ENCODE peak calls at places on chromosomes 16 and 17, in six cellular contexts. V is tibial artery, I is lung microvascular endothelial cell, M is ovary, T is colonic mucosa, U is NCI-H774. G is an unnamed sample.
A peak's percentile ranks its signal among the peaks of the same experiment; 100 is the strongest.

GRCh38 chr17:1931759-1932579 is 93.2 kb downstream of the RTN4RL1 start:
- DNase-seq in V (no peak), I (no peak), M (peak; percentile 36), T (peak; percentile 28), U (peak; percentile 11), G (peak; percentile 80)

GRCh38 chr16:80718480-80719220 is 85.7 kb downstream of the CDYL2 start:
- DNase-seq in V (no peak), I (peak; percentile 56), M (no peak), T (no peak), U (no peak), G (peak; percentile 80)

GRCh38 chr17:49889500-49889899 is 41.6 kb upstream of the TAC4 start:
- DNase-seq in V (no peak), I (no peak), M (no peak), T (no peak), U (no peak), G (no peak)

GRCh38 chr17:50488880-50489279 is 10.2 kb downstream of the RSAD1 start:
- DNase-seq in V (no peak), I (no peak), M (no peak), T (no peak), U (no peak), G (no peak)

GRCh38 chr16:85125570-85126382 is 13.5 kb upstream of the CIBAR2 start:
- DNase-seq in V (no peak), I (no peak), M (no peak), T (no peak), U (no peak), G (peak; percentile 96)

GRCh38 chr16:85490971-85491771 is 122.0 kb upstream of the GSE1 start:
- DNase-seq in V (no peak), I (peak; percentile 20), M (no peak), T (peak; percentile 59), U (no peak), G (no peak)

GRCh38 chr16:79628501-79628975 is 28.0 kb upstream of the MAF start:
- DNase-seq in V (no peak), I (no peak), M (no peak), T (no peak), U (no peak), G (no peak)

GRCh38 chr17:6524520-6524919 is 31.8 kb downstream of the PITPNM3 start:
- DNase-seq in V (no peak), I (no peak), M (no peak), T (no peak), U (no peak), G (no peak)

GRCh38 chr17:57580055-57580739 is 164.9 kb downstream of the CCDC182 start:
- DNase-seq in V (no peak), I (no peak), M (no peak), T (no peak), U (no peak), G (no peak)

GRCh38 chr17:19002805-19003542 is 1.6 kb downstream of the FAM83G start:
- DNase-seq in V (no peak), I (no peak), M (no peak), T (no peak), U (no peak), G (no peak)

G was measured in cerebellar cortex.